ENCODE peak calls at places on chromosomes 11 and 22, in six cellular contexts. A is non-pigmented ciliary epithelial cell; K is stimulated activated CD4-positive, alpha-beta T cell treated with anti-CD3 and anti-CD28 coated beads, TNF-alpha, amount 100 ng/mL, for 1 hour; Z is brain microvascular endothelial cell; D is astrocyte of the spinal cord; T is body of pancreas. U is an unnamed sample.

GRCh38 chr11:23226331-23226909 is 366.1 kb upstream of the CCDC179 start:
- DNase-seq in T (no peak), D (peak; percentile 10), A (no peak), Z (peak; percentile 19), K (no peak), U (no peak)

GRCh38 chr11:85483861-85484260 is 143.3 kb downstream of the DLG2 start:
- DNase-seq in K (no peak), D (peak; percentile 3), T (no peak), A (no peak), Z (no peak), U (no peak)

GRCh38 chr11:67369801-67370284 is 3.6 kb downstream of the CLCF1 start:
- DNase-seq in Z (no peak), T (no peak), K (no peak), D (peak; percentile 54), A (no peak), U (no peak)

GRCh38 chr22:42074153-42074750 is at the start of gene PHETA2:
- DNase-seq in K (no peak), A (no peak), D (peak; percentile 42), Z (no peak), T (peak; percentile 66), U (no peak)

GRCh38 chr11:102615894-102616432 is 9.2 kb downstream of the MMP20 start:
- DNase-seq in A (no peak), T (no peak), Z (no peak), K (no peak), D (no peak), U (no peak)

GRCh38 chr22:31119026-31119717 is 3.6 kb upstream of the INPP5J start:
- DNase-seq in T (peak; percentile 57), Z (no peak), K (no peak), D (no peak), A (no peak), U (no peak)

GRCh38 chr11:73308963-73309960 is 1.2 kb downstream of the ARHGEF17 start:
- DNase-seq in Z (peak; percentile 94), A (peak; percentile 83), K (no peak), D (peak; percentile 97), T (peak; percentile 86), U (peak; percentile 69)

GRCh38 chr11:7604331-7604973 is 68.8 kb downstream of the CYB5R2 start:
- DNase-seq in Z (no peak), D (no peak), K (no peak), T (no peak), A (no peak), U (no peak)

GRCh38 chr11:113805640-113806039 is 26.0 kb downstream of the CLDN25 start:
- DNase-seq in K (no peak), A (no peak), Z (no peak), D (no peak), T (no peak), U (no peak)

GRCh38 chr11:125625225-125625593 is 246 bp downstream of the CHEK1 start:
- DNase-seq in K (no peak), D (no peak), A (no peak), T (no peak), Z (no peak), U (no peak)

GRCh38 chr11:43738600-43739409 is 58.3 kb downstream of the HSD17B12 start:
- DNase-seq in Z (peak; percentile 78), K (no peak), D (peak; percentile 78), A (peak; percentile 64), T (peak; percentile 14), U (peak; percentile 24)

GRCh38 chr11:128521697-128522062 is 65.7 kb downstream of the ETS1 start:
- DNase-seq in Z (no peak), D (peak; percentile 39), A (no peak), T (no peak), K (no peak), U (no peak)

GRCh38 chr22:37007666-37008065 is 11.6 kb downstream of the TST start:
- DNase-seq in T (no peak), Z (no peak), D (no peak), A (no peak), K (no peak), U (no peak)

GRCh38 chr22:30239421-30240405 is 6.8 kb downstream of the LIF start:
- DNase-seq in Z (no peak), K (no peak), D (no peak), T (no peak), A (no peak), U (no peak)

GRCh38 chr11:95414217-95414616 is 183.2 kb upstream of the SESN3 start:
- DNase-seq in A (no peak), Z (no peak), K (no peak), T (no peak), D (no peak), U (no peak)

GRCh38 chr22:29642694-29643093 is 39.3 kb downstream of the NF2 start:
- DNase-seq in K (no peak), A (no peak), Z (no peak), D (no peak), T (no peak), U (no peak)

GRCh38 chr22:23722168-23722567 is 28.7 kb downstream of the ZNF70 start:
- DNase-seq in T (no peak), D (no peak), A (no peak), K (no peak), Z (no peak), U (no peak)

U was measured in epithelial cell of prostate.